ENCODE peak calls at places on chromosome 4, in six cellular contexts. U, X, L, N, Q and K are unnamed samples. For H3K4me1, the result is how much of the 10 kb centered on the place peaks cover.

GRCh38 chr4:41509411-41510008 is 28.4 kb upstream of the LIMCH1 start:
- DNase-seq in U (peak), X (peak), L (peak), N (peak), Q (peak), K (peak)

GRCh38 chr4:41873380-41874295 is 61.6 kb upstream of the TMEM33 start:
- DNase-seq in U (no peak), X (no peak), L (no peak), N (no peak), Q (no peak), K (no peak)

GRCh38 chr4:150236626-150237025 is 158.4 kb downstream of the DCLK2 start:
- DNase-seq in U (no peak), X (no peak), L (no peak), N (no peak), Q (no peak), K (no peak)

GRCh38 chr4:89681219-89681618 is 155.7 kb downstream of the SNCA start:
- DNase-seq in U (no peak), X (no peak), L (no peak), N (no peak), Q (no peak), K (no peak)

GRCh38 chr4:159281781-159282180 is 178.9 kb downstream of the RAPGEF2 start:
- DNase-seq in U (no peak), X (no peak), L (no peak), N (no peak), Q (no peak), K (no peak)

GRCh38 chr4:23888421-23889319 is 1.2 kb downstream of the PPARGC1A start:
- DNase-seq in U (no peak), X (no peak), L (no peak), N (no peak), Q (no peak), K (no peak)

GRCh38 chr4:146033149-146033548 is 94.5 kb upstream of the ZNF827 start:
- DNase-seq in U (peak), X (no peak), L (no peak), N (no peak), Q (peak), K (no peak)

GRCh38 chr4:122218762-122219161 is 66.6 kb downstream of the BLTP1 start:
- DNase-seq in U (no peak), X (no peak), L (no peak), N (no peak), Q (no peak), K (no peak)

GRCh38 chr4:146059865-146060264 is 115.7 kb upstream of the LSM6 start:
- DNase-seq in U (no peak), X (peak), L (no peak), N (no peak), Q (no peak), K (no peak)

GRCh38 chr4:10998826-10999225 is 314.3 kb upstream of the CLNK start:
- DNase-seq in U (no peak), X (no peak), L (no peak), N (no peak), Q (no peak), K (no peak)

GRCh38 chr4:15479089-15479912 is 9.6 kb downstream of the CC2D2A start:
- DNase-seq in U (peak), X (peak), L (peak), N (peak), Q (peak), K (no peak)

GRCh38 chr4:104615926-104616325 is 121.2 kb upstream of the CXXC4 start:
- DNase-seq in U (no peak), X (no peak), L (peak), N (no peak), Q (no peak), K (no peak)

GRCh38 chr4:82792912-82793649 is 5.5 kb downstream of the SCD5 start:
- DNase-seq in U (no peak), X (no peak), L (no peak), N (no peak), Q (no peak), K (no peak)

GRCh38 chr4:70945046-70945445 is 42.9 kb downstream of the MOB1B start:
- DNase-seq in U (no peak), X (no peak), L (no peak), N (no peak), Q (no peak), K (no peak)

GRCh38 chr4:52641853-52642563 is 17.1 kb downstream of the USP46 start:
- DNase-seq in U (no peak), X (no peak), L (no peak), N (no peak), Q (no peak), K (no peak)

GRCh38 chr4:85909851-85910250 is 434.9 kb downstream of the ARHGAP24 start:
- DNase-seq in U (peak), X (no peak), L (peak), N (peak), Q (peak), K (peak)

GRCh38 chr4:16939178-16939577 is 40.7 kb upstream of the LDB2 start:
- DNase-seq in U (no peak), X (no peak), L (no peak), N (no peak), Q (no peak), K (no peak)

GRCh38 chr4:111991797-111992196 is 153.5 kb upstream of the FAM241A start:
- DNase-seq in U (no peak), X (no peak), L (no peak), N (no peak), Q (no peak), K (no peak)

GRCh38 chr4:27666943-27667342 is 806.3 kb downstream of the STIM2 start:
- DNase-seq in U (no peak), X (no peak), L (no peak), N (no peak), Q (no peak), K (no peak)

GRCh38 chr4:80360900-80361299 is 25.4 kb downstream of the CFAP299 start:
- DNase-seq in U (no peak), X (no peak), L (no peak), N (no peak), Q (no peak), K (no peak)

GRCh38 chr4:83234902-83235644 is 49.5 kb downstream of the COQ2 start:
- DNase-seq in U (no peak), X (no peak), L (no peak), N (no peak), Q (no peak), K (no peak)

DNA sequence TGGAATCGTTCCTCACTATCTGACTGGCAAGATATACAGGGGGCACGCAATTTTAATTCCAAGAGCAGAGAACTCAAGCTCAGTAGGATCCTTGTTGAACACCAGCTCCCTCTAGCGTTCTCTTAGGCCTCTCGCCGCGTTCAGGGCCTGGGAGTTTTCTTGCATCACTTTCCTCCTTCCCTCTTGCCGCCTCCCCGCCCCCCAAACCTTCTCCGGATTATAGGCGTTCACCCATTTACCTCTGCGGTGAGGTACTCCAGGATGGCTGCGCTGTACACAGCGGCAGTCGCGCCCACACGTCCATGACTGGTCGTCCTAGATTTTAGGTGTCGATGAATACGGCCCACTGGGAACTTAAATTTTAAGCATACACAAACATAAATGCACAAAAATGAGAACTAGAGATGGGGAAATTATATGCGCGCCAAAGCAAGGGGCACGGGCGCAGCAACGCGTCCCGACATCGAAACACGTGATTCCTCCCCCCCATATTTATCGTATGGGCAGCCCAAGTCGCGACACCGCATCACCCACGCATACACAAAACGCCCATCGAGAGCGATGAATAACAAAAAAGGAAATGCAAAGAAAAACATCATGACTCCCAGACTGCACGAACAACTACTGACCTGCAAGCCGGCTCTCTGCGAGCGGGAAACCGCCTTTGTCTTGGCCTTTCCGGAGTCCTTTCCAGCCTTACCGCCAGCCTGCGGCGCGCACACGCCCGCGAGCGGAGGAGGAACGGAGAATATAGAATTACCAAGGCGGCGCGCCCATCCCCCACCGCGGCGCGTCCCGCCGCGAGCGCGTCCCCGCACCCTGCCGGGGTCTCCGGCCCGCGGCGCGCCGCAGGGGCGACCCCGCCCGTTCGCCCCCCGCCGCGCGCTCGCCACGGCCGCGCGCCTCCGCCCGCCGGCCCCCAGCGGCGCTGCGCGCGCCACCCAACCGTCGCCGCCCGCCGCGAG is 759 bp downstream of the H2AZ1 start:
- DNase-seq in U (peak), X (peak), L (peak), N (peak), Q (peak), K (peak)
- H3K4me1 ChIP-seq in U (under half), X (under half), L (under half), N (under half), Q (under half), K (half or more)

GRCh38 chr4:108033348-108033747 is 43.7 kb downstream of the HADH start:
- DNase-seq in U (no peak), X (no peak), L (no peak), N (no peak), Q (no peak), K (no peak)

GRCh38 chr4:108031427-108032083 is 41.9 kb downstream of the HADH start:
- DNase-seq in U (no peak), X (no peak), L (no peak), N (no peak), Q (no peak), K (no peak)

GRCh38 chr4:108029321-108029720 is 39.6 kb downstream of the HADH start:
- DNase-seq in U (no peak), X (no peak), L (no peak), N (no peak), Q (no peak), K (no peak)

GRCh38 chr4:108030332-108030731 is 40.6 kb downstream of the HADH start:
- DNase-seq in U (no peak), X (no peak), L (no peak), N (no peak), Q (no peak), K (no peak)

GRCh38 chr4:108029731-108030130 is 40.0 kb downstream of the HADH start:
- DNase-seq in U (no peak), X (no peak), L (no peak), N (no peak), Q (no peak), K (no peak)
- H3K4me1 ChIP-seq in U (under half), X (under half), L (under half), N (under half), Q (under half), K (under half)

GRCh38 chr4:4862665-4863482 is 3.4 kb downstream of the MSX1 start:
- DNase-seq in U (no peak), X (no peak), L (no peak), N (peak), Q (no peak), K (no peak)

GRCh38 chr4:4864940-4865704 is 5.7 kb downstream of the MSX1 start:
- DNase-seq in U (no peak), X (no peak), L (no peak), N (no peak), Q (no peak), K (no peak)

GRCh38 chr4:4865705-4866123 is 6.2 kb downstream of the MSX1 start:
- DNase-seq in U (no peak), X (no peak), L (no peak), N (peak), Q (no peak), K (no peak)

GRCh38 chr4:4866124-4866832 is 6.8 kb downstream of the MSX1 start:
- DNase-seq in U (no peak), X (no peak), L (no peak), N (no peak), Q (no peak), K (no peak)

GRCh38 chr4:4864443-4864939 is 5.0 kb downstream of the MSX1 start:
- DNase-seq in U (no peak), X (no peak), L (no peak), N (no peak), Q (no peak), K (no peak)
- H3K4me1 ChIP-seq in U (under half), X (under half), L (under half), N (under half), Q (under half), K (half or more)

DNA sequence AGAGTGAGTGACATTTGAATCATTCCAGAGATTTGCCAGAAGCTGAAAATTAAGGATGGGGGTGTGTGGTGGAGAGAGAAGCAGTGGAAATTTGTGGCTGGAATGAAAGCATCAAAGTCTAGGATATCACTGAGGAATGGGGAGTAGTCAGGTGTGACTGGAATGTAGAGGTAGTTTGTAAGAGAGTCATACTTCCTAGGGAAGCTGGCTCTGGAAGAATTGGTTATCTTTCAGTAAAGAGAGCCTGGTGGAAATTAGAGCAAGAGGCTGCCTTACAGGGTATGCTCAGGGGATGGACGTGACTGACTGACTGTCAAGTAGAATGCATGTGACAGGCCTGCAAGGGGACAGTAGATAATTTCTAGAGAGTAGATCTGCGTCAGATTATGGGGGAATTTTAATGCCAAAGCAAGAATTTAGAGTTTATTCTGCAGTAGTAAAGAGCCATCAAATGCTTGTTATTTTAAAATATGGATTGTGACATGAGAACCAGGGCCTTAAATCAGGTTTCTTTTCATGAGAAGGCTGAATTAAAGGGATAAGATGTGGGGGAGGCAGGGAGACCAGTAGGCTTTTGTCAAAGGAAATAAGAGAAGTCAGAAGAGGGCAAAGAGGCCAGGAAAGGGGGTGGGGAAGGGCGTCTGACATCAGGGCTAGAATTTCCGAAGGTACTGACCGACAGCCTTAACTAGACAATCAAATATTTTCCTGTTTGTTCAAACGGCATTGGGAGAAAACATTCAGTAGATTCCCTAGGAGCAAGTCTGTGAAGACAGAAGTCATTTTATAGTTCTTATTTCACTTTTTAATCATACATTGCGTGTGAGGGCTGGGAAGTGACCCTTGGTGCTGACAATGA is 109.9 kb downstream of the AFF1 start:
- DNase-seq in U (no peak), X (no peak), L (peak), N (no peak), Q (no peak), K (no peak)
- H3K4me1 ChIP-seq in U (under half), X (under half), L (half or more), N (under half), Q (under half), K (half or more)

DNA sequence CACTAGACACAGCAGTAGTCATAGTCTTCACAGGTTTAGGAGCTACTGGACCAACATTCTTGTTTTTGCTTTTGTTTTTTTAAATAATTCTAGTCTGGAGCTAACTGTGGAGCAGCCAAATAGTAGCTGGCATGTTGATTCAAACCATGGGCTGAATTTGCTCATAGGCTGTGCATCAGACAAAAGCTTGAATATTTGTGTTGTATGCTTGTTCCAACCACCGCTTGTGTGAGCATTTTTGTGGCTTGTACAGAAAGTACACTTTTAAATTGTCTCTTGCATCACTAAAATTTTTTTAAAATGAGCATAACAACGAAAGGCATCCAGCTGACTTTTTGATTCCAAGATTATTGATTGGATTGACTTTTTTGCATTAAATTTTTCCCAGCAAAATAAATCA is 39.6 kb downstream of the CCNI start:
- DNase-seq in U (no peak), X (no peak), L (no peak), N (no peak), Q (no peak), K (no peak)
- H3K4me1 ChIP-seq in U (under half), X (under half), L (under half), N (under half), Q (under half), K (under half)

GRCh38 chr4:87426865-87427517 is 4.6 kb downstream of the NUDT9 start:
- DNase-seq in U (no peak), X (no peak), L (no peak), N (no peak), Q (no peak), K (no peak)

GRCh38 chr4:87428979-87429378 is 6.6 kb downstream of the NUDT9 start:
- DNase-seq in U (no peak), X (no peak), L (no peak), N (no peak), Q (no peak), K (no peak)

GRCh38 chr4:87427518-87427868 is 5.1 kb downstream of the NUDT9 start:
- DNase-seq in U (no peak), X (no peak), L (no peak), N (no peak), Q (no peak), K (no peak)

GRCh38 chr4:87423313-87424031 is 1.1 kb downstream of the NUDT9 start:
- DNase-seq in U (no peak), X (no peak), L (no peak), N (no peak), Q (no peak), K (no peak)

DNA sequence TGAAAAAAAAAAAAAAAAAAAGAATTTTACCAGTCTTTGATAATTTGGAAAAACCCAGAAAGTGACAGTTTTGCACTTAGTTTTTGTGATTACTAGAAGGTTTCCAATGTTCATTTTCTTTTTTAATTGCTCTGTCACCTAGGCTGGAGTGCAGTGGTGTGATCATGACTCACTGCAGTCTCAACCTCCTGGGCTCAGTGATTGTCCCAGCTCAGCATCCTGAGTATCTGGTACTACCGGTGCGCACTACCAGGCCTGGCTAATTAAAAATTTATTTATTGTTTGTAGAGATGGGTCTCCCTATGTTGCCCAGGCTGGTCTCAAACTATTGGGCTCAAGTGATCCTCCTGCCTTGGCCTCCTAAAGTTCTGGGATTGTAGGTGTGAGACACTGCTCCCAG is 3.3 kb downstream of the NUDT9 start:
- DNase-seq in U (no peak), X (no peak), L (no peak), N (no peak), Q (no peak), K (no peak)
- H3K4me1 ChIP-seq in U (under half), X (under half), L (under half), N (under half), Q (under half), K (half or more)